ENCODE peak calls at places on chromosomes 2 and 18, in ten cellular contexts. F is stimulated activated CD8-positive, alpha-beta memory T cell treated with anti-CD3 and anti-CD28 coated beads, Interleukin-15, amount 100 ng/mL, for 4 hours; X is heart right ventricle; P is fibroblast of lung; E is prostate gland; Z is activated CD4-positive, CD25-positive, alpha-beta regulatory T cell treated with anti-CD3 and anti-CD28 coated beads, Interleukin-2, amount 50 U/mL, for 72 hours; Y is midbrain; B is GM13977; G is HS-5; L is SK-MEL-5. W is an unnamed sample.

GRCh38 chr18:42437646-42438045 is 482.6 kb downstream of the PIK3C3 start:
- DNase-seq in F (no peak), X (peak), P (peak), E (no peak), Z (no peak), Y (no peak), B (no peak), G (no peak), L (peak), W (no peak)

GRCh38 chr2:173860082-173860481 is 105.1 kb downstream of the SP3 start:
- DNase-seq in F (no peak), X (no peak), P (no peak), E (no peak), Z (no peak), Y (no peak), B (no peak), G (no peak), L (no peak), W (no peak)

GRCh38 chr2:56008661-56009411 is 85.3 kb upstream of the EFEMP1 start:
- DNase-seq in F (no peak), X (peak), P (peak), E (no peak), Z (no peak), Y (peak), B (no peak), G (peak), L (peak), W (peak)

GRCh38 chr2:126902152-126902835 is 3.6 kb downstream of the TEX51 start:
- DNase-seq in F (no peak), X (no peak), P (no peak), E (no peak), Z (no peak), Y (no peak), B (no peak), G (no peak), L (no peak), W (no peak)

GRCh38 chr18:12257996-12258718 is 4.0 kb downstream of the CIDEA start:
- DNase-seq in F (no peak), X (no peak), P (no peak), E (no peak), Z (no peak), Y (no peak), B (no peak), G (no peak), L (no peak), W (no peak)

GRCh38 chr18:79217979-79218604 is 148.9 kb downstream of the ATP9B start:
- DNase-seq in F (no peak), X (no peak), P (no peak), E (no peak), Z (no peak), Y (peak), B (no peak), G (no peak), L (no peak), W (no peak)

GRCh38 chr18:32771169-32771751 is 1.6 kb downstream of the KLHL14 start:
- DNase-seq in F (no peak), X (no peak), P (no peak), E (no peak), Z (no peak), Y (no peak), B (peak), G (no peak), L (no peak), W (no peak)

GRCh38 chr2:53755022-53755630 is 12.5 kb upstream of the CHAC2 start:
- DNase-seq in F (no peak), X (no peak), P (no peak), E (peak), Z (no peak), Y (no peak), B (no peak), G (no peak), L (no peak), W (no peak)

GRCh38 chr2:161312996-161313395 is 4.8 kb downstream of the PSMD14 start:
- DNase-seq in F (no peak), X (no peak), P (no peak), E (no peak), Z (no peak), Y (no peak), B (no peak), G (no peak), L (no peak), W (peak)

GRCh38 chr2:41038408-41038807 is 586.5 kb upstream of the SLC8A1 start:
- DNase-seq in F (no peak), X (no peak), P (peak), E (no peak), Z (no peak), Y (no peak), B (no peak), G (peak), L (no peak), W (peak)

GRCh38 chr2:219752731-219753130 is 125.3 kb downstream of the SLC4A3 start:
- DNase-seq in F (no peak), X (no peak), P (no peak), E (no peak), Z (no peak), Y (no peak), B (no peak), G (no peak), L (no peak), W (no peak)

GRCh38 chr2:96144481-96145027 is 686 bp downstream of the DUSP2 start:
- DNase-seq in F (no peak), X (no peak), P (peak), E (peak), Z (peak), Y (no peak), B (no peak), G (no peak), L (no peak), W (no peak)

GRCh38 chr2:174024524-174025270 is 59.5 kb upstream of the SP3 start:
- DNase-seq in F (no peak), X (peak), P (peak), E (peak), Z (no peak), Y (peak), B (no peak), G (no peak), L (no peak), W (no peak)

GRCh38 chr2:36352711-36353110 is 2.9 kb upstream of the CRIM1 start:
- DNase-seq in F (no peak), X (no peak), P (no peak), E (no peak), Z (no peak), Y (no peak), B (no peak), G (no peak), L (peak), W (peak)

GRCh38 chr2:23009545-23010149 is 375.3 kb upstream of the KLHL29 start:
- DNase-seq in F (no peak), X (peak), P (peak), E (peak), Z (no peak), Y (peak), B (no peak), G (peak), L (no peak), W (no peak)